ENCODE peak calls at places on chromosome 14, in seven cellular contexts. B, D, Q, I, X, A and C are unnamed samples.
A peak's percentile ranks its signal among the peaks of the same experiment; 100 is the strongest.

GRCh38 chr14:54348923-54349615 is 47.7 kb upstream of the CDKN3 start:
- DNase-seq in B (no peak), D (no peak), Q (no peak), I (no peak), X (no peak), A (no peak), C (no peak)

GRCh38 chr14:92579244-92579643 is 65.7 kb downstream of the RIN3 start:
- DNase-seq in B (no peak), D (no peak), Q (no peak), I (no peak), X (no peak), A (no peak), C (no peak)

GRCh38 chr14:33617154-33617553 is 333.7 kb downstream of the EGLN3 start:
- DNase-seq in B (peak; percentile 24), D (no peak), Q (no peak), I (no peak), X (no peak), A (no peak), C (no peak)

GRCh38 chr14:35506927-35507326 is 27.0 kb upstream of the INSM2 start:
- DNase-seq in B (no peak), D (no peak), Q (no peak), I (no peak), X (no peak), A (no peak), C (no peak)

GRCh38 chr14:98608071-98609060 is 663.6 kb downstream of the BCL11B start:
- DNase-seq in B (no peak), D (no peak), Q (no peak), I (no peak), X (no peak), A (no peak), C (no peak)

GRCh38 chr14:95322646-95323045 is 2.9 kb upstream of the CLMN start:
- DNase-seq in B (no peak), D (no peak), Q (no peak), I (no peak), X (no peak), A (no peak), C (no peak)

GRCh38 chr14:87306770-87307169 is 686.2 kb downstream of the GALC start:
- DNase-seq in B (no peak), D (no peak), Q (no peak), I (no peak), X (no peak), A (no peak), C (no peak)

GRCh38 chr14:93719234-93719633 is 69.1 kb downstream of the PRIMA1 start:
- DNase-seq in B (no peak), D (no peak), Q (no peak), I (no peak), X (peak; percentile 9), A (no peak), C (no peak)

GRCh38 chr14:74478996-74479635 is 14.0 kb downstream of the NPC2 start:
- DNase-seq in B (no peak), D (no peak), Q (no peak), I (no peak), X (no peak), A (no peak), C (peak; percentile 5)

GRCh38 chr14:47044841-47045240 is 393.3 kb upstream of the RPL10L start:
- DNase-seq in B (no peak), D (no peak), Q (no peak), I (no peak), X (no peak), A (no peak), C (peak; percentile 0)

GRCh38 chr14:100098171-100098570 is 32.9 kb downstream of the EVL start:
- DNase-seq in B (no peak), D (peak; percentile 28), Q (no peak), I (no peak), X (no peak), A (no peak), C (no peak)

GRCh38 chr14:103121161-103121845 is 2.0 kb upstream of the TNFAIP2 start:
- DNase-seq in B (peak; percentile 60), D (peak; percentile 76), Q (no peak), I (no peak), X (peak; percentile 66), A (no peak), C (no peak)

GRCh38 chr14:64758025-64758521 is 53.8 kb downstream of the PLEKHG3 start:
- DNase-seq in B (no peak), D (no peak), Q (no peak), I (no peak), X (no peak), A (no peak), C (no peak)

GRCh38 chr14:100132161-100132902 is 27.1 kb downstream of the DEGS2 start:
- DNase-seq in B (no peak), D (no peak), Q (no peak), I (no peak), X (no peak), A (no peak), C (peak; percentile 52)

GRCh38 chr14:65815127-65815526 is 402.6 kb downstream of the FUT8 start:
- DNase-seq in B (no peak), D (no peak), Q (no peak), I (no peak), X (no peak), A (no peak), C (no peak)

GRCh38 chr14:21917699-21918436 is 244.2 kb upstream of the OR4E1 start:
- DNase-seq in B (peak; percentile 48), D (no peak), Q (no peak), I (peak; percentile 3), X (peak; percentile 81), A (no peak), C (peak; percentile 31)

GRCh38 chr14:95442633-95443021 is 73.8 kb downstream of the SYNE3 start:
- DNase-seq in B (peak; percentile 90), D (peak; percentile 87), Q (peak; percentile 87), I (peak; percentile 28), X (peak; percentile 93), A (peak; percentile 79), C (peak; percentile 73)

GRCh38 chr14:67187210-67187609 is 2.0 kb upstream of the GARIN2 start:
- DNase-seq in B (peak; percentile 41), D (no peak), Q (no peak), I (no peak), X (no peak), A (no peak), C (no peak)

GRCh38 chr14:58078471-58078870 is 73.5 kb downstream of the ARMH4 start:
- DNase-seq in B (no peak), D (no peak), Q (no peak), I (no peak), X (no peak), A (no peak), C (no peak)

GRCh38 chr14:22996823-22997301 is 13.1 kb downstream of the C14orf93 start:
- DNase-seq in B (no peak), D (no peak), Q (no peak), I (no peak), X (no peak), A (no peak), C (no peak)

DNA sequence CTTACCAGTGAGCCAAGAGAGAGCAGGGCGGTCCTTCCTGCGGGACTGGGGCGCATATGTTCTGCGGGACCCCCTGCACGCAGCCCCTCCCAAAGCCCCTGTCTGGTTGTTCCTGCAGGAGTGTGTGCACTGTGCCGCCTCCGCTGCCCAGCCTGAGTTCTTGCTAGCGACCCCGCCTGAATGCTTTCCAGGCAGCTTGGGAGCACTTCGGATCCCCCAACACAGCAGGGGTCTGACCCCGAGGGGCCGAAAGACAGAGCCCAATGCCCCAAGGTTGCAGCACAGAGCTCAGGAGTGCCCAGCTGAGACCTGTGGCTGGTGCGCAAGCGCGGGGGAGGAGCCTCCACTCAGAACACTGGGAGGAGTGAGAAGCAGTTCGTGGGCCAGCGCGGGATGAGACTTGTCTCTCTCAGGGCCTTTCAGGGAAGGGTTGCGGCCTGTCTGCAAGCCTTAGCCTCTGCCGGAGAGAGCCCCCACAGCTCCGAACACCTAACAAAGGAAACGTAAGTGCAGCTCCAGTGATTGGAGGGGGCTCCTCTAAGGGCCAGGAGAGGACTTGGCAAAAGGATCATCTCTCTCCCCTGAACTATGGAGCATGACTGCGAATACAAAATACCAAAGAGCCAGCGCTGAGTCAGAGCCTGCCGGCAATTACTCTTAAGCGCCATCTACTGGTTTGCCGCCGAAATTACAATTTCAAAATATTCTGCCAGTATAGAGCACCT is 50.5 kb downstream of the GTF2A1 start:
- DNase-seq in B (peak; percentile 94), D (peak; percentile 96), Q (peak; percentile 64), I (peak; percentile 61), X (peak; percentile 97), A (peak; percentile 44), C (peak; percentile 93)
- TF ChIP-seq POLR2A in B (peak; percentile 96), D (peak; percentile 94), Q (peak; percentile 81), I (peak; percentile 87), X (peak; percentile 59), A (peak; percentile 83), C (peak; percentile 94)

GRCh38 chr14:101195309-101195724 is 291.8 kb upstream of the RTL1 start:
- DNase-seq in B (peak; percentile 12), D (no peak), Q (no peak), I (no peak), X (peak; percentile 18), A (no peak), C (no peak)

GRCh38 chr14:101194356-101195308 is 291.1 kb upstream of the RTL1 start:
- DNase-seq in B (peak; percentile 9), D (peak; percentile 25), Q (no peak), I (no peak), X (peak; percentile 42), A (no peak), C (no peak)

GRCh38 chr14:101197595-101198397 is 294.3 kb upstream of the RTL1 start:
- DNase-seq in B (peak; percentile 8), D (peak; percentile 29), Q (no peak), I (no peak), X (peak; percentile 33), A (no peak), C (no peak)

GRCh38 chr14:101196795-101197590 is 293.5 kb upstream of the RTL1 start:
- DNase-seq in B (peak; percentile 7), D (peak; percentile 23), Q (no peak), I (no peak), X (peak; percentile 38), A (no peak), C (no peak)

GRCh38 chr14:101196051-101196450 is 292.5 kb upstream of the RTL1 start:
- DNase-seq in B (peak; percentile 9), D (peak; percentile 8), Q (no peak), I (no peak), X (peak; percentile 9), A (no peak), C (no peak)
- TF ChIP-seq POLR2A in B (no peak), D (no peak), Q (no peak), I (no peak), X (no peak), A (no peak), C (no peak)

DNA sequence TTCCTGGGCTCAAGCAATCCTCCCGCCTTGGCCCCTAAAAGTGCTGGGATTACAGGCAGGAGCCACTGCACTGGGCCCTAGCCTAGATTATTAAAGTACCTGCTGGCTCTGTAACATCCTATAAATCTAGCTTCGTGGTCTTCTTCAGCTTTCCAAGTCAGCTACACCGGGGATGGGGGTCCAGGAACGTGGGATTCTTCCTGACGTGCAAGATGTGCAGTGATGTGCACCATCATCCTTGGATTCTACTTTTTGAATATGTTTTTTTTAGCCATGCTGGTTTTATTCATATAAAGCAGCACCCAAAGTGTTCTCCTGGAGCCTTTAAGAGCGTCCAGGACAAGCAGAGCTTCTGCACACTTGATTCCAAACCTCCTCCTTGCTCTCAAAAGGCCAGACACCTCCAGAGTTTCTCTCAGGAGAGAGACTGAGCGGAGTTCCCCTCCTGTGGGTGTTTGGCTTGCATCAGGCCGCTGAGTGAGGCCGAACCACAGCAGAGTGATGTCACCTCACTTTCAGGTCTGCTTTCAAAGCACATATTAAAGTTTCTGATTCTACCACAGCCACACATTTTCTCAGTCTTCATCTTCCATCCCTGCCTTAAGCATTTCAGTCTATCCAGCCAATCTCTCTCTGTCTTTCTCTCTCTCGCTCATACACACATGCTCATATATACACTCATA is 33.4 kb downstream of the VCPKMT start:
- DNase-seq in B (no peak), D (no peak), Q (no peak), I (peak; percentile 92), X (peak; percentile 92), A (peak; percentile 57), C (no peak)
- TF ChIP-seq POLR2A in B (no peak), D (no peak), Q (peak; percentile 36), I (no peak), X (peak; percentile 20), A (peak; percentile 24), C (no peak)

GRCh38 chr14:80037349-80037748 is 174.0 kb downstream of the DIO2 start:
- DNase-seq in B (no peak), D (no peak), Q (no peak), I (no peak), X (no peak), A (no peak), C (no peak)
- TF ChIP-seq POLR2A in B (no peak), D (no peak), Q (no peak), I (no peak), X (no peak), A (no peak), C (no peak)